ENCODE peak calls at places on chromosomes 7 and 10, in ten cellular contexts. One of them, this sample, is unnamed.

GRCh38 chr10:98589691-98590090 is 143.0 kb upstream of the HPS1 start:
- DNase-seq in HCT116: no peak
- DNase-seq in prostate gland: no peak
- DNase-seq in stomach: no peak
- DNase-seq in H1: no peak
- DNase-seq in SK-N-SH: no peak
- DNase-seq in GM12892: no peak
- DNase-seq in GM23338: no peak
- DNase-seq in spleen: no peak
- DNase-seq in breast epithelium: no peak
- DNase-seq in this sample: no peak

GRCh38 chr10:15152556-15152955 is 15.9 kb downstream of the NMT2 start:
- DNase-seq in breast epithelium: no peak
- DNase-seq in SK-N-SH: no peak
- DNase-seq in spleen: no peak
- DNase-seq in GM23338: no peak
- DNase-seq in prostate gland: no peak
- DNase-seq in stomach: no peak
- DNase-seq in H1: no peak
- DNase-seq in GM12892: no peak
- DNase-seq in HCT116: no peak
- DNase-seq in this sample: no peak

GRCh38 chr10:84114088-84114667 is 25.1 kb upstream of the GHITM start:
- DNase-seq in GM23338: peak
- DNase-seq in prostate gland: no peak
- DNase-seq in H1: peak
- DNase-seq in stomach: no peak
- DNase-seq in spleen: no peak
- DNase-seq in GM12892: no peak
- DNase-seq in SK-N-SH: no peak
- DNase-seq in breast epithelium: no peak
- DNase-seq in HCT116: no peak
- DNase-seq in this sample: no peak

GRCh38 chr7:118626739-118627138 is 402.2 kb downstream of the ANKRD7 start:
- DNase-seq in spleen: no peak
- DNase-seq in H1: no peak
- DNase-seq in stomach: no peak
- DNase-seq in breast epithelium: no peak
- DNase-seq in HCT116: no peak
- DNase-seq in prostate gland: no peak
- DNase-seq in SK-N-SH: no peak
- DNase-seq in GM12892: no peak
- DNase-seq in GM23338: peak
- DNase-seq in this sample: no peak

GRCh38 chr7:17406756-17407155 is 108.3 kb downstream of the AHR start:
- DNase-seq in breast epithelium: no peak
- DNase-seq in GM12892: no peak
- DNase-seq in spleen: no peak
- DNase-seq in prostate gland: no peak
- DNase-seq in HCT116: no peak
- DNase-seq in SK-N-SH: no peak
- DNase-seq in GM23338: no peak
- DNase-seq in stomach: no peak
- DNase-seq in H1: no peak
- DNase-seq in this sample: no peak

GRCh38 chr7:41696323-41696916 is 6.5 kb downstream of the INHBA start:
- DNase-seq in GM23338: peak
- DNase-seq in HCT116: peak
- DNase-seq in breast epithelium: no peak
- DNase-seq in H1: peak
- DNase-seq in GM12892: no peak
- DNase-seq in spleen: peak
- DNase-seq in SK-N-SH: peak
- DNase-seq in stomach: peak
- DNase-seq in prostate gland: peak
- DNase-seq in this sample: no peak

GRCh38 chr7:46781901-46782439 is 799.9 kb downstream of the TNS3 start:
- DNase-seq in GM12892: no peak
- DNase-seq in H1: no peak
- DNase-seq in breast epithelium: no peak
- DNase-seq in HCT116: no peak
- DNase-seq in spleen: no peak
- DNase-seq in stomach: no peak
- DNase-seq in prostate gland: no peak
- DNase-seq in GM23338: no peak
- DNase-seq in SK-N-SH: no peak
- DNase-seq in this sample: no peak

GRCh38 chr10:92880233-92880861 is 32.0 kb downstream of the EXOC6 start:
- DNase-seq in GM23338: peak
- DNase-seq in GM12892: no peak
- DNase-seq in spleen: no peak
- DNase-seq in breast epithelium: no peak
- DNase-seq in SK-N-SH: peak
- DNase-seq in prostate gland: peak
- DNase-seq in HCT116: peak
- DNase-seq in stomach: no peak
- DNase-seq in H1: no peak
- DNase-seq in this sample: no peak

GRCh38 chr7:151272877-151273276 is 24.4 kb upstream of the SMARCD3 start:
- DNase-seq in GM12892: no peak
- DNase-seq in HCT116: no peak
- DNase-seq in SK-N-SH: no peak
- DNase-seq in breast epithelium: no peak
- DNase-seq in prostate gland: no peak
- DNase-seq in GM23338: no peak
- DNase-seq in H1: no peak
- DNase-seq in spleen: no peak
- DNase-seq in stomach: no peak
- DNase-seq in this sample: no peak
- TF ChIP-seq POLR2AphosphoS5 in GM12892: no peak
- TF ChIP-seq POLR2AphosphoS5 in HCT116: no peak
- TF ChIP-seq POLR2AphosphoS5 in SK-N-SH: no peak
- TF ChIP-seq POLR2AphosphoS5 in breast epithelium: no peak
- TF ChIP-seq POLR2AphosphoS5 in prostate gland: no peak
- TF ChIP-seq POLR2AphosphoS5 in GM23338: no peak
- TF ChIP-seq POLR2AphosphoS5 in H1: no peak
- TF ChIP-seq POLR2AphosphoS5 in spleen: no peak
- TF ChIP-seq POLR2AphosphoS5 in stomach: no peak
- TF ChIP-seq POLR2AphosphoS5 in this sample: no peak

GRCh38 chr10:12712284-12712983 is 289.1 kb downstream of the CCDC3 start:
- DNase-seq in H1: no peak
- DNase-seq in GM12892: no peak
- DNase-seq in SK-N-SH: no peak
- DNase-seq in HCT116: no peak
- DNase-seq in breast epithelium: no peak
- DNase-seq in prostate gland: no peak
- DNase-seq in stomach: no peak
- DNase-seq in GM23338: no peak
- DNase-seq in spleen: no peak
- DNase-seq in this sample: no peak

GRCh38 chr10:12711344-12711708 is 290.2 kb downstream of the CCDC3 start:
- DNase-seq in SK-N-SH: no peak
- DNase-seq in stomach: no peak
- DNase-seq in HCT116: no peak
- DNase-seq in GM23338: no peak
- DNase-seq in breast epithelium: no peak
- DNase-seq in H1: no peak
- DNase-seq in prostate gland: no peak
- DNase-seq in GM12892: no peak
- DNase-seq in spleen: no peak
- DNase-seq in this sample: no peak

GRCh38 chr10:12710157-12710556 is 291.4 kb downstream of the CCDC3 start:
- DNase-seq in breast epithelium: no peak
- DNase-seq in prostate gland: no peak
- DNase-seq in spleen: no peak
- DNase-seq in HCT116: no peak
- DNase-seq in SK-N-SH: no peak
- DNase-seq in GM23338: no peak
- DNase-seq in stomach: no peak
- DNase-seq in H1: no peak
- DNase-seq in GM12892: no peak
- DNase-seq in this sample: no peak

GRCh38 chr10:12709516-12709915 is 292.0 kb downstream of the CCDC3 start:
- DNase-seq in prostate gland: no peak
- DNase-seq in GM12892: no peak
- DNase-seq in SK-N-SH: no peak
- DNase-seq in H1: no peak
- DNase-seq in GM23338: no peak
- DNase-seq in stomach: no peak
- DNase-seq in breast epithelium: no peak
- DNase-seq in HCT116: no peak
- DNase-seq in spleen: no peak
- DNase-seq in this sample: no peak

DNA sequence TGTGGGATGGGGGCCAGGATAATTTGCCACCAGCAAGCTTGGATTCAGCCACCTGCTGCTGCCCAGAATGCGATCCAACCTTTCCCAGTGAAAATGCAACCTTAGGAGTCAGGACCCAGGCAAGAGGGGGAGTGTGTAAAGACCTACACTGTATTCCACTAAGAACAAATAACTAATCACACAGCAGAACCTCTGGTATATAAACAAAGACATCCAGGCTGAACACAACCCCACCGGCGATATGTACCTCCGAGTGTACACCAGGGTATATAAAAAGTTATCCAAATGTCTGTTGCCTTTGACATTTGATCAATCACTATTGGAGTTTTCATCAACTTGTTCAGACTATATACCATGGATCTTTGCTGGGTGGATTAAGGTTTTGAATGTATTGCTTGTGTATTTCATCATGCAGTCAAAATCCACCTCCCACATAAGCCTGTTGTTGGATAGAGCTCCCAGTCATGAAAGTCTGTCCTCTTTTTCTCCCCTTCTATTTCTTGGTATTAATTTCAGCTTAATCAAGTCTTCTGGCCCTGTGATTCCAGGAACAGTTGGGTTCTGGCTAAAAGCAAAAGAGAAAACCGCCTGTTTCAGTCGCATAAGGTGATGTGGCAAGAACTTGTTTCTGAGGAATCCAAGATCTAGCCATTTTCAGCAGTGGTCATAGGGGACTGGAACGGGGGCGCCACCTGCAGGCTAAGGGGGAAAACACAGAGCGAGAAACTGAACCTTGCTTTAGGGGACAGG is 290.7 kb downstream of the CCDC3 start:
- DNase-seq in GM12892: peak
- DNase-seq in HCT116: peak
- DNase-seq in spleen: peak
- DNase-seq in SK-N-SH: peak
- DNase-seq in prostate gland: peak
- DNase-seq in breast epithelium: peak
- DNase-seq in stomach: peak
- DNase-seq in GM23338: peak
- DNase-seq in H1: peak
- DNase-seq in this sample: peak
- TF ChIP-seq POLR2AphosphoS5 in GM12892: no peak
- TF ChIP-seq POLR2AphosphoS5 in HCT116: peak
- TF ChIP-seq POLR2AphosphoS5 in spleen: peak
- TF ChIP-seq POLR2AphosphoS5 in SK-N-SH: no peak
- TF ChIP-seq POLR2AphosphoS5 in prostate gland: peak
- TF ChIP-seq POLR2AphosphoS5 in breast epithelium: no peak
- TF ChIP-seq POLR2AphosphoS5 in stomach: peak
- TF ChIP-seq POLR2AphosphoS5 in GM23338: no peak
- TF ChIP-seq POLR2AphosphoS5 in H1: no peak
- TF ChIP-seq POLR2AphosphoS5 in this sample: no peak

DNA sequence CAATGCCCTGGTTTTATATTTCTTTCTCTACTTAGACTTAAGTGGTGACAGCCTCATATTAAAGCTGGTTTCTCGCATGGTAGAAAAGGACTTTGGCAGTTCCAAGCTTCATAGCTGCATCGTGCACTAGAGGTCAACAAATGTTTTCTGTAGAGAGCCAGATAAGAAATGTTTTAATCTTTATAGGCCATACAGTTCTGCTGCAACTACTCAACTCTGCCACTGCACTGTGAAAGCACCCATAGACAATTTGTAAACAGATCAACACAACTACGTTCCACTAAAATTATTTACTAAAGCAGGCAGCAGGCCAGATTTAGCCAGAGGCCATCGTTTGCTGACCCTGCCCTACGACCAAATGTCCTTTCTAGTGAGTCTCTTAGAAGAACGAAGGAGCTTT is 36.7 kb downstream of the CSGALNACT2 start:
- DNase-seq in H1: no peak
- DNase-seq in prostate gland: no peak
- DNase-seq in GM23338: no peak
- DNase-seq in spleen: no peak
- DNase-seq in breast epithelium: no peak
- DNase-seq in HCT116: no peak
- DNase-seq in GM12892: no peak
- DNase-seq in stomach: no peak
- DNase-seq in SK-N-SH: no peak
- DNase-seq in this sample: no peak
- TF ChIP-seq POLR2AphosphoS5 in H1: no peak
- TF ChIP-seq POLR2AphosphoS5 in prostate gland: no peak
- TF ChIP-seq POLR2AphosphoS5 in GM23338: no peak
- TF ChIP-seq POLR2AphosphoS5 in spleen: no peak
- TF ChIP-seq POLR2AphosphoS5 in breast epithelium: no peak
- TF ChIP-seq POLR2AphosphoS5 in HCT116: no peak
- TF ChIP-seq POLR2AphosphoS5 in GM12892: no peak
- TF ChIP-seq POLR2AphosphoS5 in stomach: no peak
- TF ChIP-seq POLR2AphosphoS5 in SK-N-SH: no peak
- TF ChIP-seq POLR2AphosphoS5 in this sample: no peak

GRCh38 chr10:21494221-21495001 is 31.1 kb downstream of the SKIDA1 start:
- DNase-seq in SK-N-SH: peak
- DNase-seq in H1: peak
- DNase-seq in GM23338: peak
- DNase-seq in spleen: peak
- DNase-seq in breast epithelium: no peak
- DNase-seq in GM12892: no peak
- DNase-seq in stomach: no peak
- DNase-seq in prostate gland: no peak
- DNase-seq in HCT116: no peak
- DNase-seq in this sample: no peak

GRCh38 chr10:21495002-21495685 is 30.3 kb downstream of the SKIDA1 start:
- DNase-seq in HCT116: no peak
- DNase-seq in prostate gland: no peak
- DNase-seq in stomach: no peak
- DNase-seq in H1: no peak
- DNase-seq in breast epithelium: no peak
- DNase-seq in GM23338: no peak
- DNase-seq in spleen: peak
- DNase-seq in SK-N-SH: peak
- DNase-seq in GM12892: no peak
- DNase-seq in this sample: no peak

GRCh38 chr10:21496285-21497176 is 29.0 kb downstream of the SKIDA1 start:
- DNase-seq in stomach: peak
- DNase-seq in GM23338: peak
- DNase-seq in GM12892: no peak
- DNase-seq in prostate gland: peak
- DNase-seq in spleen: peak
- DNase-seq in SK-N-SH: peak
- DNase-seq in H1: peak
- DNase-seq in HCT116: no peak
- DNase-seq in breast epithelium: no peak
- DNase-seq in this sample: peak

GRCh38 chr10:21497177-21497807 is 28.2 kb downstream of the SKIDA1 start:
- DNase-seq in GM12892: no peak
- DNase-seq in breast epithelium: peak
- DNase-seq in stomach: peak
- DNase-seq in GM23338: peak
- DNase-seq in spleen: peak
- DNase-seq in SK-N-SH: peak
- DNase-seq in HCT116: peak
- DNase-seq in H1: no peak
- DNase-seq in prostate gland: peak
- DNase-seq in this sample: peak

GRCh38 chr10:21495686-21496284 is 29.7 kb downstream of the SKIDA1 start:
- DNase-seq in HCT116: peak
- DNase-seq in prostate gland: peak
- DNase-seq in breast epithelium: peak
- DNase-seq in GM23338: peak
- DNase-seq in GM12892: peak
- DNase-seq in spleen: peak
- DNase-seq in H1: peak
- DNase-seq in SK-N-SH: peak
- DNase-seq in stomach: peak
- DNase-seq in this sample: peak
- TF ChIP-seq POLR2AphosphoS5 in HCT116: no peak
- TF ChIP-seq POLR2AphosphoS5 in prostate gland: peak
- TF ChIP-seq POLR2AphosphoS5 in breast epithelium: no peak
- TF ChIP-seq POLR2AphosphoS5 in GM23338: peak
- TF ChIP-seq POLR2AphosphoS5 in GM12892: no peak
- TF ChIP-seq POLR2AphosphoS5 in spleen: peak
- TF ChIP-seq POLR2AphosphoS5 in H1: no peak
- TF ChIP-seq POLR2AphosphoS5 in SK-N-SH: peak
- TF ChIP-seq POLR2AphosphoS5 in stomach: no peak
- TF ChIP-seq POLR2AphosphoS5 in this sample: no peak